ENCODE peak calls at places on chromosomes 1 and 21, in ten cellular contexts. J is epithelial cell of prostate; P is activated CD4-positive, alpha-beta T cell treated with anti-CD3 and anti-CD28 coated beads, Interleukin-2, amount 10 ng/mL, durations not matched to agents 7 days and 5 days; C is NCI-H1694 treated with DMSO at 0.1 percent for 48 hours; I is HT1080; H is NCI-H345; T is NCI-H510A treated with DMSO at 0.1 percent for 48 hours; B is NCI-H2081; O is Peyer's patch; F is WERI-Rb-1. Z is an unnamed sample.

GRCh38 chr21:34704119-34704518 is 35.3 kb downstream of the CLIC6 start:
- DNase-seq in F (no peak), C (no peak), T (no peak), B (no peak), H (no peak), I (no peak), O (no peak), J (no peak), P (no peak), Z (no peak)

GRCh38 chr1:230552880-230553279 is 89.4 kb upstream of the COG2 start:
- DNase-seq in J (no peak), I (no peak), T (no peak), P (no peak), B (no peak), F (no peak), C (no peak), O (no peak), H (no peak), Z (no peak)

GRCh38 chr1:31798433-31799195 is 17.2 kb downstream of the SPOCD1 start:
- DNase-seq in J (peak; percentile 40), P (no peak), T (no peak), O (peak; percentile 44), F (peak; percentile 79), B (no peak), H (no peak), I (peak; percentile 96), C (no peak), Z (no peak)

GRCh38 chr1:93779540-93780121 is 98.0 kb upstream of the BCAR3 start:
- DNase-seq in F (no peak), O (no peak), P (no peak), B (no peak), C (no peak), I (peak; percentile 100), J (peak; percentile 92), T (peak; percentile 79), H (no peak), Z (no peak)

GRCh38 chr1:89259283-89259971 is 13.2 kb downstream of the GBP5 start:
- DNase-seq in T (no peak), F (no peak), O (no peak), C (no peak), B (no peak), I (no peak), P (peak; percentile 67), H (no peak), J (no peak), Z (no peak)

GRCh38 chr1:228810855-228811654 is 75.8 kb downstream of the RHOU start:
- DNase-seq in B (no peak), J (no peak), C (no peak), O (no peak), T (no peak), H (no peak), I (no peak), P (peak; percentile 61), F (no peak), Z (no peak)

GRCh38 chr1:2001773-2002411 is 1.7 kb downstream of the CFAP74 start:
- DNase-seq in B (no peak), H (no peak), T (no peak), O (no peak), C (no peak), F (no peak), P (no peak), J (no peak), I (no peak), Z (no peak)

GRCh38 chr1:35640380-35641232 is 720 bp downstream of the PSMB2 start:
- DNase-seq in B (no peak), F (no peak), T (peak; percentile 84), I (no peak), C (no peak), P (no peak), O (no peak), H (no peak), J (no peak), Z (no peak)

GRCh38 chr1:216223521-216223920 is 199.7 kb downstream of the USH2A start:
- DNase-seq in P (no peak), J (no peak), I (no peak), F (no peak), C (no peak), B (no peak), O (no peak), H (peak; percentile 10), T (no peak), Z (no peak)

GRCh38 chr1:56137829-56138505 is 441.4 kb downstream of the PLPP3 start:
- DNase-seq in F (no peak), P (no peak), I (no peak), B (no peak), O (no peak), J (no peak), T (no peak), C (no peak), H (no peak), Z (no peak)

GRCh38 chr1:29356663-29357062 is 120.3 kb downstream of the PTPRU start:
- DNase-seq in I (no peak), B (no peak), C (no peak), J (no peak), O (no peak), P (no peak), H (no peak), T (no peak), F (no peak), Z (no peak)

GRCh38 chr1:215748431-215748830 is 181.3 kb downstream of the KCTD3 start:
- DNase-seq in H (no peak), C (no peak), O (no peak), P (no peak), B (no peak), I (no peak), T (no peak), J (no peak), F (no peak), Z (no peak)